ENCODE peak calls at places on chromosomes 1 and 21, in five cellular contexts. U is heart right ventricle; D is GM23338; B is right lobe of liver; M is CD8-positive, alpha-beta T cell. T is an unnamed sample.
A peak's percentile ranks its signal among the peaks of the same experiment; 100 is the strongest.

GRCh38 chr1:185720633-185721272 is 13.4 kb upstream of the HMCN1 start:
- DNase-seq in U (no peak), M (no peak), B (no peak), D (peak; percentile 65), T (no peak)

GRCh38 chr1:59011663-59012062 is 227.8 kb upstream of the JUN start:
- DNase-seq in B (no peak), M (no peak), U (no peak), D (no peak), T (no peak)

GRCh38 chr1:4172659-4173599 is 272.9 kb upstream of the C1orf174 start:
- DNase-seq in U (no peak), M (peak; percentile 30), D (no peak), B (no peak), T (no peak)

GRCh38 chr1:239387304-239388231 is 1.2 kb downstream of the CHRM3 start:
- DNase-seq in D (peak; percentile 70), U (no peak), B (peak; percentile 20), M (no peak), T (no peak)

GRCh38 chr1:34657849-34658248 is 97.0 kb upstream of the GJB5 start:
- DNase-seq in U (no peak), M (no peak), B (no peak), D (no peak), T (no peak)

GRCh38 chr1:25117233-25117823 is 115.0 kb downstream of the SYF2 start:
- DNase-seq in U (no peak), M (no peak), D (peak; percentile 84), B (peak; percentile 39), T (peak; percentile 26)

GRCh38 chr21:28487455-28488070 is 505.1 kb downstream of the LTN1 start:
- DNase-seq in M (no peak), B (no peak), U (no peak), D (no peak), T (no peak)

GRCh38 chr1:244054924-244055263 is 3.8 kb downstream of the ZBTB18 start:
- DNase-seq in M (peak; percentile 89), B (no peak), D (no peak), U (no peak), T (no peak)

GRCh38 chr1:36752431-36752830 is 269.7 kb upstream of the CSF3R start:
- DNase-seq in M (no peak), U (no peak), D (no peak), B (no peak), T (no peak)

GRCh38 chr1:27455166-27455811 is 34.7 kb downstream of the WASF2 start:
- DNase-seq in M (peak; percentile 37), U (no peak), B (no peak), D (no peak), T (peak; percentile 38)
- H3K27ac ChIP-seq in M (no peak overlapping the region), U (no peak overlapping the region), B (no peak overlapping the region), D (peak overlapping the region; percentile 74), T (no peak overlapping the region)

GRCh38 chr1:156338180-156338973 is at the start of the genes CCT3 and TSACC:
- DNase-seq in B (peak; percentile 98), D (peak; percentile 100), M (peak; percentile 99), U (peak; percentile 100), T (peak; percentile 99)

GRCh38 chr1:156342556-156342955 is 4.2 kb downstream of the TSACC start:
- DNase-seq in M (no peak), B (no peak), U (no peak), D (no peak), T (no peak)

GRCh38 chr1:156337052-156337887 is 822 bp downstream of the CCT3 start:
- DNase-seq in B (no peak), U (peak; percentile 22), D (no peak), M (peak; percentile 26), T (no peak)

GRCh38 chr1:156336242-156336641 is 1.9 kb downstream of the CCT3 start:
- DNase-seq in B (no peak), M (no peak), U (no peak), D (peak; percentile 65), T (no peak)

GRCh38 chr1:156337888-156338179 is 258 bp downstream of the CCT3 start:
- DNase-seq in M (no peak), B (no peak), U (no peak), D (no peak), T (no peak)
- TF ChIP-seq CTCF in M (no peak), B (no peak), U (no peak), D (no peak), T (no peak)

DNA sequence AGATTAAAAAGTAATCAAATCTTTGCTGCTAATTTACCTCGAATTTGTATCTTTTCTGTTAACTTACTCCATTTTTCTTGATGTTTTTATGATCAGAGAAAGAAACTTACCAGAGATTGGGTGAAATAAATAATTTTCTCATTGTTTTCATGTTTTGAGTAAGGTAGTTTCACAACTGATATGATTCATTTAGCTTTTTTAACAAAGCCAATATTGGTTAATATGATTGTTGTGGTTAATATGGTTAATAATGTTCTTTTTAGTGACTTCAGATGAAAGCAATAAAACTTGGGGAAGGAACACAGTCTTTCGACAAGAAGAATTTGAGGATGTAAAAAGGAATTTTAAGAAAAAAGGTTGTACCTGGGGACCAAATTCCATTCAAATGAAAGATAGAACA is 48.1 kb downstream of the MAP3K21 start:
- DNase-seq in B (no peak), M (no peak), D (no peak), U (no peak), T (no peak)
- H3K27ac ChIP-seq in B (no peak overlapping the region), M (no peak overlapping the region), D (no peak overlapping the region), U (no peak overlapping the region), T (no peak overlapping the region)

DNA sequence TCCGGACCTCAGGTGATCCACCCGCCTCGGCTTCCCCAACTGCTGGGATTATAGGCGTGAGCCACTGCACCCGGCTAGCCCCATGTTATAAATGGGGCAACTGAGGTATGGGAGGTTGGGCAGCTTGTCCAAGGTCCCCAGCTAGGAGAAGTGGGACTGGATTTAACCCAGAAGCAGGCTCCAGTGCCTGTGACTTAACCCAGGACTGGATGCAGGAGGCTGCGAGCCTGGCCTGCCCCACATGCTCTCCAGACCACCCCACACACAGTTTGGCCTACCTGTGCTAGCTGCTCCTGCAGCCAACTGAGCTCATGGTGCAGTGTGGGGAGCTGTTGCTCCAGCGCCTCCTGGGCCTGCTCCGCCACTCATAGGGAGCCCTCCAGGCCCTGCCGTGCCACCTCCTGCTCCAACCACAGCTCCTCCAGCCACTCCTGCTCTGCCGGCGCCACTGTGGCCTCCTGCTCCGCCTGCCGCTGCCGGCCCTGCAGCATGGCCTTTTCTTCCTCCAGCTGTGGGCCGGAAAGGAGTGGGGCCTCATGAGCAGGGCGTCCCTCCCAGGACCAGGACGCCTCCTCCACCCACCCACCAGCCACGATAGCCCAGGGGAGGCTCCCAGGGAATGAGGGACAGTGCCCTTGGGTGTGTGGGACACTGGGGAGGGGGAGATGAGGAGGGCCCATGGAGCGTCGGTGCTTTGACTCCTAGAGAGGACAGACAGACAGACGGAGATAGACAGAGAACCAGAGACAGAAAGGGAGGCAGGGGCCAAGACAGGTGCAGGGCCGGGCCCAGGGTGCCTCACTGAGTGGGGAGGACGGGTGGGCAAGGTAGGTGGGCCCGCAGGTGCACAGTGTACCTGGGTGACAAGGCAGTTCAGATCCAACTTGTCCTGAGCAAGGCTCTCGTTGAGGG is 12.4 kb upstream of the NBPF1 start:
- DNase-seq in M (peak; percentile 20), U (no peak), B (peak; percentile 43), D (no peak), T (no peak)
- TF ChIP-seq CTCF in M (no peak), U (no peak), B (no peak), D (no peak), T (no peak)

GRCh38 chr1:84574936-84575335 is 696 bp upstream of the CTBS start:
- DNase-seq in U (no peak), M (no peak), D (no peak), B (no peak), T (no peak)
- H3K27ac ChIP-seq in U (no peak overlapping the region), M (no peak overlapping the region), D (no peak overlapping the region), B (peak overlapping the region; percentile 99), T (no peak overlapping the region)

GRCh38 chr1:91653183-91653582 is 152.5 kb downstream of the CDC7 start:
- DNase-seq in D (no peak), M (no peak), B (no peak), U (no peak), T (no peak)
- TF ChIP-seq CTCF in D (no peak), M (no peak), B (no peak), U (no peak), T (no peak)

GRCh38 chr1:110916274-110916668 is 43.3 kb downstream of the CD53 start:
- DNase-seq in D (no peak), U (no peak), M (no peak), B (no peak), T (no peak)

GRCh38 chr1:110918016-110918415 is 45.1 kb downstream of the CD53 start:
- DNase-seq in D (no peak), B (no peak), M (no peak), U (no peak), T (no peak)

GRCh38 chr1:110914676-110915075 is 41.7 kb downstream of the CD53 start:
- DNase-seq in D (no peak), U (no peak), M (no peak), B (no peak), T (no peak)

GRCh38 chr1:110915804-110916203 is 42.9 kb downstream of the CD53 start:
- DNase-seq in B (no peak), U (no peak), D (no peak), M (no peak), T (no peak)

GRCh38 chr1:110916669-110917306 is 43.8 kb downstream of the CD53 start:
- DNase-seq in D (no peak), M (peak; percentile 26), B (no peak), U (no peak), T (peak; percentile 53)
- H3K27ac ChIP-seq in D (no peak overlapping the region), M (no peak overlapping the region), B (no peak overlapping the region), U (no peak overlapping the region), T (no peak overlapping the region)

GRCh38 chr1:233912447-233912846 is 8.0 kb downstream of the SLC35F3 start:
- DNase-seq in D (no peak), M (no peak), U (no peak), B (no peak), T (no peak)
- TF ChIP-seq CTCF in D (no peak), M (no peak), U (no peak), B (no peak), T (no peak)